ENCODE peak calls at places on chromosomes 3 and 15, in ten cellular contexts. One of them, this sample, is unnamed.

GRCh38 chr15:63089260-63090043 is 32.2 kb upstream of the LACTB start:
- DNase-seq in thoracic aorta: no peak
- DNase-seq in BJ: peak
- DNase-seq in KG1: no peak
- DNase-seq in endothelial cell of umbilical vein: peak
- DNase-seq in suprapubic skin: peak
- DNase-seq in NCI-H1092 treated with DMSO at 0.1 percent for 48 hours: no peak
- DNase-seq in cardiac muscle cell: peak
- DNase-seq in NCI-H446: no peak
- DNase-seq in adipocyte: peak
- DNase-seq in this sample: no peak

GRCh38 chr15:39667382-39668127 is 86.7 kb downstream of the THBS1 start:
- DNase-seq in thoracic aorta: no peak
- DNase-seq in BJ: no peak
- DNase-seq in KG1: no peak
- DNase-seq in endothelial cell of umbilical vein: no peak
- DNase-seq in suprapubic skin: no peak
- DNase-seq in NCI-H1092 treated with DMSO at 0.1 percent for 48 hours: no peak
- DNase-seq in cardiac muscle cell: no peak
- DNase-seq in NCI-H446: no peak
- DNase-seq in adipocyte: no peak
- DNase-seq in this sample: no peak

GRCh38 chr15:74127954-74128784 is 2.2 kb upstream of the ISLR2 start:
- DNase-seq in thoracic aorta: no peak
- DNase-seq in BJ: no peak
- DNase-seq in KG1: no peak
- DNase-seq in endothelial cell of umbilical vein: no peak
- DNase-seq in suprapubic skin: no peak
- DNase-seq in NCI-H1092 treated with DMSO at 0.1 percent for 48 hours: peak
- DNase-seq in cardiac muscle cell: peak
- DNase-seq in NCI-H446: no peak
- DNase-seq in adipocyte: no peak
- DNase-seq in this sample: no peak

GRCh38 chr3:100740207-100740606 is 30.9 kb downstream of the TFG start:
- DNase-seq in thoracic aorta: no peak
- DNase-seq in BJ: no peak
- DNase-seq in KG1: no peak
- DNase-seq in endothelial cell of umbilical vein: no peak
- DNase-seq in suprapubic skin: no peak
- DNase-seq in NCI-H1092 treated with DMSO at 0.1 percent for 48 hours: no peak
- DNase-seq in cardiac muscle cell: no peak
- DNase-seq in NCI-H446: no peak
- DNase-seq in adipocyte: no peak
- DNase-seq in this sample: no peak

GRCh38 chr3:67650084-67650483 is 4.3 kb downstream of the SUCLG2 start:
- DNase-seq in thoracic aorta: no peak
- DNase-seq in BJ: no peak
- DNase-seq in KG1: no peak
- DNase-seq in endothelial cell of umbilical vein: no peak
- DNase-seq in suprapubic skin: no peak
- DNase-seq in NCI-H1092 treated with DMSO at 0.1 percent for 48 hours: no peak
- DNase-seq in cardiac muscle cell: no peak
- DNase-seq in NCI-H446: no peak
- DNase-seq in adipocyte: no peak
- DNase-seq in this sample: no peak

GRCh38 chr3:169344465-169344864 is 319.0 kb downstream of the MECOM start:
- DNase-seq in thoracic aorta: no peak
- DNase-seq in BJ: no peak
- DNase-seq in KG1: no peak
- DNase-seq in endothelial cell of umbilical vein: no peak
- DNase-seq in suprapubic skin: no peak
- DNase-seq in NCI-H1092 treated with DMSO at 0.1 percent for 48 hours: no peak
- DNase-seq in cardiac muscle cell: no peak
- DNase-seq in NCI-H446: no peak
- DNase-seq in adipocyte: peak
- DNase-seq in this sample: no peak

GRCh38 chr3:35908366-35909232 is 269.3 kb downstream of the ARPP21 start:
- DNase-seq in thoracic aorta: no peak
- DNase-seq in BJ: no peak
- DNase-seq in KG1: peak
- DNase-seq in endothelial cell of umbilical vein: peak
- DNase-seq in suprapubic skin: no peak
- DNase-seq in NCI-H1092 treated with DMSO at 0.1 percent for 48 hours: peak
- DNase-seq in cardiac muscle cell: peak
- DNase-seq in NCI-H446: peak
- DNase-seq in adipocyte: peak
- DNase-seq in this sample: peak

GRCh38 chr15:84852212-84852611 is 32.2 kb upstream of the SLC28A1 start:
- DNase-seq in thoracic aorta: no peak
- DNase-seq in BJ: no peak
- DNase-seq in KG1: no peak
- DNase-seq in endothelial cell of umbilical vein: no peak
- DNase-seq in suprapubic skin: no peak
- DNase-seq in NCI-H1092 treated with DMSO at 0.1 percent for 48 hours: no peak
- DNase-seq in cardiac muscle cell: no peak
- DNase-seq in NCI-H446: no peak
- DNase-seq in adipocyte: no peak
- DNase-seq in this sample: no peak

GRCh38 chr3:183560607-183561006 is 5.1 kb upstream of the KLHL6 start:
- DNase-seq in thoracic aorta: no peak
- DNase-seq in BJ: no peak
- DNase-seq in KG1: no peak
- DNase-seq in endothelial cell of umbilical vein: peak
- DNase-seq in suprapubic skin: no peak
- DNase-seq in NCI-H1092 treated with DMSO at 0.1 percent for 48 hours: no peak
- DNase-seq in cardiac muscle cell: no peak
- DNase-seq in NCI-H446: no peak
- DNase-seq in adipocyte: no peak
- DNase-seq in this sample: no peak

GRCh38 chr15:99121691-99122410 is 17.0 kb downstream of the SYNM start:
- DNase-seq in thoracic aorta: no peak
- DNase-seq in BJ: no peak
- DNase-seq in KG1: no peak
- DNase-seq in endothelial cell of umbilical vein: peak
- DNase-seq in suprapubic skin: no peak
- DNase-seq in NCI-H1092 treated with DMSO at 0.1 percent for 48 hours: no peak
- DNase-seq in cardiac muscle cell: no peak
- DNase-seq in NCI-H446: no peak
- DNase-seq in adipocyte: no peak
- DNase-seq in this sample: no peak

GRCh38 chr15:57118013-57118799 is 199.8 kb downstream of the TCF12 start:
- DNase-seq in thoracic aorta: no peak
- DNase-seq in BJ: no peak
- DNase-seq in KG1: no peak
- DNase-seq in endothelial cell of umbilical vein: peak
- DNase-seq in suprapubic skin: no peak
- DNase-seq in NCI-H1092 treated with DMSO at 0.1 percent for 48 hours: no peak
- DNase-seq in cardiac muscle cell: no peak
- DNase-seq in NCI-H446: no peak
- DNase-seq in adipocyte: peak
- DNase-seq in this sample: no peak

GRCh38 chr3:13060341-13060910 is 12.8 kb downstream of the IQSEC1 start:
- DNase-seq in thoracic aorta: no peak
- DNase-seq in BJ: no peak
- DNase-seq in KG1: no peak
- DNase-seq in endothelial cell of umbilical vein: no peak
- DNase-seq in suprapubic skin: no peak
- DNase-seq in NCI-H1092 treated with DMSO at 0.1 percent for 48 hours: no peak
- DNase-seq in cardiac muscle cell: no peak
- DNase-seq in NCI-H446: no peak
- DNase-seq in adipocyte: no peak
- DNase-seq in this sample: no peak

GRCh38 chr3:102529452-102529851 is 94.6 kb downstream of the ZPLD1 start:
- DNase-seq in thoracic aorta: no peak
- DNase-seq in BJ: no peak
- DNase-seq in KG1: no peak
- DNase-seq in endothelial cell of umbilical vein: no peak
- DNase-seq in suprapubic skin: no peak
- DNase-seq in NCI-H1092 treated with DMSO at 0.1 percent for 48 hours: peak
- DNase-seq in cardiac muscle cell: peak
- DNase-seq in NCI-H446: peak
- DNase-seq in adipocyte: no peak
- DNase-seq in this sample: no peak

GRCh38 chr3:108940568-108941285 is 13.0 kb downstream of the GUCA1C start:
- DNase-seq in thoracic aorta: no peak
- DNase-seq in BJ: no peak
- DNase-seq in KG1: no peak
- DNase-seq in endothelial cell of umbilical vein: no peak
- DNase-seq in suprapubic skin: no peak
- DNase-seq in NCI-H1092 treated with DMSO at 0.1 percent for 48 hours: no peak
- DNase-seq in cardiac muscle cell: no peak
- DNase-seq in NCI-H446: no peak
- DNase-seq in adipocyte: no peak
- DNase-seq in this sample: no peak

This sample was measured in SK-N-MC.